ENCODE peak calls at places on chromosome 19, in ten cellular contexts. One of them, this sample, is unnamed.
A peak's percentile ranks its signal among the peaks of the same experiment; 100 is the strongest.

GRCh38 chr19:1181606-1182005 is 7.5 kb upstream of the SBNO2 start:
- DNase-seq in CD8-positive, alpha-beta memory T cell: no peak
- DNase-seq in mammary epithelial cell: peak; percentile 75
- DNase-seq in colonic mucosa: peak; percentile 84
- DNase-seq in esophagus squamous epithelium: no peak
- DNase-seq in cardiac muscle cell: no peak
- DNase-seq in ovary: no peak
- DNase-seq in left ventricle myocardium inferior: no peak
- DNase-seq in fibroblast of lung: no peak
- DNase-seq in ascending aorta: no peak
- DNase-seq in this sample: no peak

GRCh38 chr19:7292950-7293794 is 1.0 kb downstream of the INSR start:
- DNase-seq in CD8-positive, alpha-beta memory T cell: peak; percentile 47
- DNase-seq in mammary epithelial cell: no peak
- DNase-seq in colonic mucosa: peak; percentile 74
- DNase-seq in esophagus squamous epithelium: no peak
- DNase-seq in cardiac muscle cell: peak; percentile 5
- DNase-seq in ovary: peak; percentile 75
- DNase-seq in left ventricle myocardium inferior: peak; percentile 45
- DNase-seq in fibroblast of lung: no peak
- DNase-seq in ascending aorta: no peak
- DNase-seq in this sample: peak; percentile 71

GRCh38 chr19:37251308-37252229 is 33.6 kb downstream of the ZNF383 start:
- DNase-seq in CD8-positive, alpha-beta memory T cell: peak; percentile 64
- DNase-seq in mammary epithelial cell: peak; percentile 95
- DNase-seq in colonic mucosa: peak; percentile 73
- DNase-seq in esophagus squamous epithelium: no peak
- DNase-seq in cardiac muscle cell: peak; percentile 98
- DNase-seq in ovary: peak; percentile 78
- DNase-seq in left ventricle myocardium inferior: peak; percentile 87
- DNase-seq in fibroblast of lung: peak; percentile 100
- DNase-seq in ascending aorta: peak; percentile 10
- DNase-seq in this sample: peak; percentile 91

GRCh38 chr19:48868196-48868886 is at the start of gene PLEKHA4:
- DNase-seq in CD8-positive, alpha-beta memory T cell: no peak
- DNase-seq in mammary epithelial cell: peak; percentile 54
- DNase-seq in colonic mucosa: peak; percentile 55
- DNase-seq in esophagus squamous epithelium: no peak
- DNase-seq in cardiac muscle cell: peak; percentile 71
- DNase-seq in ovary: peak; percentile 84
- DNase-seq in left ventricle myocardium inferior: peak; percentile 86
- DNase-seq in fibroblast of lung: peak; percentile 61
- DNase-seq in ascending aorta: no peak
- DNase-seq in this sample: peak; percentile 89

GRCh38 chr19:5893907-5894703 is 9.5 kb downstream of the NDUFA11 start:
- DNase-seq in CD8-positive, alpha-beta memory T cell: no peak
- DNase-seq in mammary epithelial cell: no peak
- DNase-seq in colonic mucosa: no peak
- DNase-seq in esophagus squamous epithelium: no peak
- DNase-seq in cardiac muscle cell: no peak
- DNase-seq in ovary: no peak
- DNase-seq in left ventricle myocardium inferior: peak; percentile 58
- DNase-seq in fibroblast of lung: no peak
- DNase-seq in ascending aorta: no peak
- DNase-seq in this sample: no peak

GRCh38 chr19:36771275-36772231 is 1.1 kb downstream of the ZNF850 start:
- DNase-seq in CD8-positive, alpha-beta memory T cell: no peak
- DNase-seq in mammary epithelial cell: peak; percentile 67
- DNase-seq in colonic mucosa: peak; percentile 62
- DNase-seq in esophagus squamous epithelium: no peak
- DNase-seq in cardiac muscle cell: peak; percentile 97
- DNase-seq in ovary: peak; percentile 88
- DNase-seq in left ventricle myocardium inferior: peak; percentile 70
- DNase-seq in fibroblast of lung: peak; percentile 94
- DNase-seq in ascending aorta: no peak
- DNase-seq in this sample: peak; percentile 69

GRCh38 chr19:48110350-48110966 is at the start of gene PLA2G4C:
- DNase-seq in CD8-positive, alpha-beta memory T cell: peak; percentile 85
- DNase-seq in mammary epithelial cell: peak; percentile 85
- DNase-seq in colonic mucosa: peak; percentile 81
- DNase-seq in esophagus squamous epithelium: peak; percentile 16
- DNase-seq in cardiac muscle cell: peak; percentile 95
- DNase-seq in ovary: peak; percentile 87
- DNase-seq in left ventricle myocardium inferior: peak; percentile 92
- DNase-seq in fibroblast of lung: peak; percentile 84
- DNase-seq in ascending aorta: peak; percentile 75
- DNase-seq in this sample: peak; percentile 96

GRCh38 chr19:54329476-54330165 is 9.3 kb downstream of the LILRA4 start:
- DNase-seq in CD8-positive, alpha-beta memory T cell: no peak
- DNase-seq in mammary epithelial cell: no peak
- DNase-seq in colonic mucosa: no peak
- DNase-seq in esophagus squamous epithelium: no peak
- DNase-seq in cardiac muscle cell: no peak
- DNase-seq in ovary: no peak
- DNase-seq in left ventricle myocardium inferior: no peak
- DNase-seq in fibroblast of lung: no peak
- DNase-seq in ascending aorta: no peak
- DNase-seq in this sample: peak; percentile 36

GRCh38 chr19:47239610-47240296 is 8.8 kb upstream of the BBC3 start:
- DNase-seq in CD8-positive, alpha-beta memory T cell: peak; percentile 87
- DNase-seq in mammary epithelial cell: peak; percentile 25
- DNase-seq in colonic mucosa: no peak
- DNase-seq in esophagus squamous epithelium: no peak
- DNase-seq in cardiac muscle cell: peak; percentile 65
- DNase-seq in ovary: peak; percentile 67
- DNase-seq in left ventricle myocardium inferior: peak; percentile 40
- DNase-seq in fibroblast of lung: peak; percentile 70
- DNase-seq in ascending aorta: no peak
- DNase-seq in this sample: peak; percentile 87

GRCh38 chr19:33134571-33135041 is 2.7 kb downstream of the WDR88 start:
- DNase-seq in CD8-positive, alpha-beta memory T cell: peak; percentile 70
- DNase-seq in mammary epithelial cell: no peak
- DNase-seq in colonic mucosa: no peak
- DNase-seq in esophagus squamous epithelium: no peak
- DNase-seq in cardiac muscle cell: no peak
- DNase-seq in ovary: no peak
- DNase-seq in left ventricle myocardium inferior: no peak
- DNase-seq in fibroblast of lung: no peak
- DNase-seq in ascending aorta: no peak
- DNase-seq in this sample: no peak

GRCh38 chr19:34824686-34825085 is 51.7 kb upstream of the ZNF599 start:
- DNase-seq in CD8-positive, alpha-beta memory T cell: no peak
- DNase-seq in mammary epithelial cell: no peak
- DNase-seq in colonic mucosa: no peak
- DNase-seq in esophagus squamous epithelium: no peak
- DNase-seq in cardiac muscle cell: no peak
- DNase-seq in ovary: no peak
- DNase-seq in left ventricle myocardium inferior: no peak
- DNase-seq in fibroblast of lung: no peak
- DNase-seq in ascending aorta: no peak
- DNase-seq in this sample: no peak

DNA sequence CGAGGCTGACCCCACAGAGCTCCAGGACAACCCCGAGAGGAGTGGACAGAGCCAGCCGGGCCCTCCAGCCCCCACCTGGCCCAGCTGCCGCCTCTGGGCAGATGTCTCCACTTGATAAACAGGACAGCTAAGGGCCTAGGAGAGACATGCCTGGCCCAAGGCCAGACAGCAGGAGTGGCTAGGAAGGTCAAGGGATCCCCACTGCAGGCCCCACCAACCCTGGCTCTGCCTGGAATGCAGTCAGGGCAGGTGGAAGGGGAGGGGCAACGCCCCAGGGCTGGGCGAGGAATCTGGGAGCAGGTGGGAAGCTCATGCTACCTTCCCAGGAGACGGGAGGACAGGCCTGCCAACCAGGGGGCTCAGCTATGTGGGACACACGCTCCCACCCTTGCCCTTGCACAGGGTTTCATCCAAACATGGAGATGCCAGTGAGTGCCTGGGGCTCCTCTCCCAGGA is 25.2 kb downstream of the SH3GL1 start:
- DNase-seq in CD8-positive, alpha-beta memory T cell: no peak
- DNase-seq in mammary epithelial cell: peak; percentile 61
- DNase-seq in colonic mucosa: peak; percentile 80
- DNase-seq in esophagus squamous epithelium: no peak
- DNase-seq in cardiac muscle cell: no peak
- DNase-seq in ovary: peak; percentile 46
- DNase-seq in left ventricle myocardium inferior: no peak
- DNase-seq in fibroblast of lung: no peak
- DNase-seq in ascending aorta: no peak
- DNase-seq in this sample: peak; percentile 78
- H3K4me1 ChIP-seq in CD8-positive, alpha-beta memory T cell: peaks cover 68% of the 10 kb centered on the region
- H3K4me1 ChIP-seq in mammary epithelial cell: peaks cover 83% of the 10 kb centered on the region
- H3K4me1 ChIP-seq in colonic mucosa: peaks cover 44% of the 10 kb centered on the region
- H3K4me1 ChIP-seq in esophagus squamous epithelium: peaks cover 87% of the 10 kb centered on the region
- H3K4me1 ChIP-seq in cardiac muscle cell: peaks cover 31% of the 10 kb centered on the region
- H3K4me1 ChIP-seq in ovary: peaks cover 40% of the 10 kb centered on the region
- H3K4me1 ChIP-seq in left ventricle myocardium inferior: peaks cover 94% of the 10 kb centered on the region
- H3K4me1 ChIP-seq in fibroblast of lung: peaks cover 49% of the 10 kb centered on the region
- H3K4me1 ChIP-seq in ascending aorta: peaks cover 86% of the 10 kb centered on the region
- H3K4me1 ChIP-seq in this sample: peaks cover 73% of the 10 kb centered on the region

DNA sequence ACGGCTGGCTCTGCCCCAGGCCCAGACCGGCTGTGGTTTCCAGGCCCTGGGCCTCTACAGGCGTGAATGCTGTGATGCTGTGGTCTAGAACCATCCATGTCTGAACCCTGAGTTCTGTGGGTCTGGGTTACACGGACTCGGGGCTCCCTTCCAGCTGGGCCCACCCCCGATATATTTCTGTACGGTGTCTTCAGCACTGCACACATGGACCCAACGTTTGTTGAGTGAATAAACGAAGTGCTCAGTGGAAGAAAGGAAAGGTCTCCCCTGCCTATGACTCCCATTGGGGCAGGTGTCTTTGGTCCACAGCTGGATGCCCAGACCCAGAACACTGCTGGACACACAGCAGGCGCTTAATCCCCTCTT is 6.7 kb downstream of the TEKTIP1 start:
- DNase-seq in CD8-positive, alpha-beta memory T cell: no peak
- DNase-seq in mammary epithelial cell: no peak
- DNase-seq in colonic mucosa: no peak
- DNase-seq in esophagus squamous epithelium: no peak
- DNase-seq in cardiac muscle cell: no peak
- DNase-seq in ovary: no peak
- DNase-seq in left ventricle myocardium inferior: no peak
- DNase-seq in fibroblast of lung: no peak
- DNase-seq in ascending aorta: no peak
- DNase-seq in this sample: no peak
- H3K4me1 ChIP-seq in CD8-positive, alpha-beta memory T cell: no peaks in the 10 kb centered on the region
- H3K4me1 ChIP-seq in mammary epithelial cell: peaks cover 15% of the 10 kb centered on the region
- H3K4me1 ChIP-seq in colonic mucosa: no peaks in the 10 kb centered on the region
- H3K4me1 ChIP-seq in esophagus squamous epithelium: no peaks in the 10 kb centered on the region
- H3K4me1 ChIP-seq in cardiac muscle cell: no peaks in the 10 kb centered on the region
- H3K4me1 ChIP-seq in ovary: no peaks in the 10 kb centered on the region
- H3K4me1 ChIP-seq in left ventricle myocardium inferior: peaks cover 11% of the 10 kb centered on the region
- H3K4me1 ChIP-seq in fibroblast of lung: no peaks in the 10 kb centered on the region
- H3K4me1 ChIP-seq in ascending aorta: peaks cover 8% of the 10 kb centered on the region
- H3K4me1 ChIP-seq in this sample: no peaks in the 10 kb centered on the region

DNA sequence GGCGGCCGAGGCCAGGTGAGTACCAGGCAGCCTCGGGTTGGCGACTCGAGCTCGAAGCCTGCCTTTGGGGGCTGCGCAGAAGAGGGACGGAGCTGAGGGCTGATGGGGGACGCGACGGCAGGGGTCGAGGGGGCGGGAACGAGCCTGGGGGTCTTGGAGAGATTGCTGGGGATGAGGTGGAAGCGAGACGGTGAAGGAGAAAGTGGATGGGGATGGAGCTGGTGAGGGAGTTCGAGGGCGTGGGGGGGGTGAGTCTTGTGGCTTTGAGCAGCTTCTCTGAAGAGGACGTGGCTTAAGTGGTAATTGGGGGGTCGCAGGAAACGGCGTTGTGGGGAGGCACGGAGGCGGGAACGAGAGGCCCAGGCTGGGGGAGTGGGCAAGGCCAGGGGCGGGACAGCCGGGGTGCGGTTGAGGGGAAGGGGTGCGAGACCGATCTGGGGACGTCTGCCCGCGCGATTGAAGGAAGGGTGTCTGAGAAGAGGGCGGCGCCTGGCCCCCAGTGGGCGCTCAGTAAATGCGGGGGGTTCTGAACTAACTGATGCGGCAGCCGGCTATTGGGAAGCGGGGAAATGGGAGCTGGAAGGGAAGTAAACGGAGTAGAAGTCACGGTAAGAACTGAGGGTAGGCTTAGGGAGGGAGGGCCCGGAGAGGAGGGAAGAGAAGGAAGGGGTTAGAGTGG is 422 bp downstream of the MYO9B start:
- DNase-seq in CD8-positive, alpha-beta memory T cell: peak; percentile 82
- DNase-seq in mammary epithelial cell: peak; percentile 13
- DNase-seq in colonic mucosa: peak; percentile 55
- DNase-seq in esophagus squamous epithelium: no peak
- DNase-seq in cardiac muscle cell: peak; percentile 31
- DNase-seq in ovary: no peak
- DNase-seq in left ventricle myocardium inferior: peak; percentile 36
- DNase-seq in fibroblast of lung: peak; percentile 41
- DNase-seq in ascending aorta: no peak
- DNase-seq in this sample: peak; percentile 79
- H3K4me1 ChIP-seq in CD8-positive, alpha-beta memory T cell: peaks cover 47% of the 10 kb centered on the region
- H3K4me1 ChIP-seq in mammary epithelial cell: peaks cover 31% of the 10 kb centered on the region
- H3K4me1 ChIP-seq in colonic mucosa: peaks cover 6% of the 10 kb centered on the region
- H3K4me1 ChIP-seq in esophagus squamous epithelium: peaks cover 26% of the 10 kb centered on the region
- H3K4me1 ChIP-seq in cardiac muscle cell: peaks cover 11% of the 10 kb centered on the region
- H3K4me1 ChIP-seq in ovary: peaks cover 9% of the 10 kb centered on the region
- H3K4me1 ChIP-seq in left ventricle myocardium inferior: peaks cover 81% of the 10 kb centered on the region
- H3K4me1 ChIP-seq in fibroblast of lung: peaks cover 23% of the 10 kb centered on the region
- H3K4me1 ChIP-seq in ascending aorta: peaks cover 36% of the 10 kb centered on the region
- H3K4me1 ChIP-seq in this sample: peaks cover 60% of the 10 kb centered on the region

GRCh38 chr19:16325671-16326400 is 1.2 kb downstream of the KLF2 start:
- DNase-seq in CD8-positive, alpha-beta memory T cell: peak; percentile 86
- DNase-seq in mammary epithelial cell: no peak
- DNase-seq in colonic mucosa: peak; percentile 64
- DNase-seq in esophagus squamous epithelium: no peak
- DNase-seq in cardiac muscle cell: peak; percentile 52
- DNase-seq in ovary: peak; percentile 74
- DNase-seq in left ventricle myocardium inferior: no peak
- DNase-seq in fibroblast of lung: peak; percentile 33
- DNase-seq in ascending aorta: no peak
- DNase-seq in this sample: peak; percentile 84

GRCh38 chr19:16324384-16325160 is at the start of gene KLF2:
- DNase-seq in CD8-positive, alpha-beta memory T cell: peak; percentile 98
- DNase-seq in mammary epithelial cell: peak; percentile 84
- DNase-seq in colonic mucosa: peak; percentile 87
- DNase-seq in esophagus squamous epithelium: peak; percentile 61
- DNase-seq in cardiac muscle cell: peak; percentile 96
- DNase-seq in ovary: peak; percentile 96
- DNase-seq in left ventricle myocardium inferior: peak; percentile 96
- DNase-seq in fibroblast of lung: peak; percentile 87
- DNase-seq in ascending aorta: peak; percentile 73
- DNase-seq in this sample: peak; percentile 97

GRCh38 chr19:16326401-16327130 is 1.9 kb downstream of the KLF2 start:
- DNase-seq in CD8-positive, alpha-beta memory T cell: peak; percentile 80
- DNase-seq in mammary epithelial cell: no peak
- DNase-seq in colonic mucosa: no peak
- DNase-seq in esophagus squamous epithelium: no peak
- DNase-seq in cardiac muscle cell: peak; percentile 34
- DNase-seq in ovary: peak; percentile 62
- DNase-seq in left ventricle myocardium inferior: no peak
- DNase-seq in fibroblast of lung: peak; percentile 19
- DNase-seq in ascending aorta: no peak
- DNase-seq in this sample: no peak

GRCh38 chr19:16324064-16324383 is 602 bp upstream of the KLF2 start:
- DNase-seq in CD8-positive, alpha-beta memory T cell: no peak
- DNase-seq in mammary epithelial cell: no peak
- DNase-seq in colonic mucosa: no peak
- DNase-seq in esophagus squamous epithelium: no peak
- DNase-seq in cardiac muscle cell: no peak
- DNase-seq in ovary: no peak
- DNase-seq in left ventricle myocardium inferior: no peak
- DNase-seq in fibroblast of lung: no peak
- DNase-seq in ascending aorta: no peak
- DNase-seq in this sample: no peak

GRCh38 chr19:16325161-16325527 is 518 bp downstream of the KLF2 start:
- DNase-seq in CD8-positive, alpha-beta memory T cell: peak; percentile 74
- DNase-seq in mammary epithelial cell: no peak
- DNase-seq in colonic mucosa: peak; percentile 44
- DNase-seq in esophagus squamous epithelium: no peak
- DNase-seq in cardiac muscle cell: no peak
- DNase-seq in ovary: peak; percentile 72
- DNase-seq in left ventricle myocardium inferior: peak; percentile 59
- DNase-seq in fibroblast of lung: no peak
- DNase-seq in ascending aorta: no peak
- DNase-seq in this sample: peak; percentile 82
- H3K4me1 ChIP-seq in CD8-positive, alpha-beta memory T cell: peaks cover 38% of the 10 kb centered on the region
- H3K4me1 ChIP-seq in mammary epithelial cell: peaks cover 2% of the 10 kb centered on the region
- H3K4me1 ChIP-seq in colonic mucosa: peaks cover 3% of the 10 kb centered on the region
- H3K4me1 ChIP-seq in esophagus squamous epithelium: peaks cover 17% of the 10 kb centered on the region
- H3K4me1 ChIP-seq in cardiac muscle cell: peaks cover 6% of the 10 kb centered on the region
- H3K4me1 ChIP-seq in ovary: peaks cover 11% of the 10 kb centered on the region
- H3K4me1 ChIP-seq in left ventricle myocardium inferior: peaks cover 48% of the 10 kb centered on the region
- H3K4me1 ChIP-seq in fibroblast of lung: peaks cover 8% of the 10 kb centered on the region
- H3K4me1 ChIP-seq in ascending aorta: peaks cover 31% of the 10 kb centered on the region
- H3K4me1 ChIP-seq in this sample: peaks cover 42% of the 10 kb centered on the region

This sample was measured in sigmoid colon.